ENCODE peak calls at places on chromosomes 3 and 15, in five cellular contexts. One of them, this sample, is unnamed. For H3K4me1 and H3K36me3, the result is how much of the 10 kb centered on the place peaks cover.

GRCh38 chr3:147513785-147514184 is 104.6 kb downstream of the ZIC1 start:
- DNase-seq in CD8-positive, alpha-beta T cell: no peak
- DNase-seq in lower lobe of right lung: no peak
- DNase-seq in IMR-90: no peak
- DNase-seq in aorta: no peak
- DNase-seq in this sample: no peak

GRCh38 chr3:197248341-197248740 is 50.1 kb downstream of the DLG1 start:
- DNase-seq in aorta: no peak
- DNase-seq in lower lobe of right lung: no peak
- DNase-seq in CD8-positive, alpha-beta T cell: no peak
- DNase-seq in IMR-90: no peak
- DNase-seq in this sample: no peak

GRCh38 chr15:75902129-75902557 is 1.5 kb upstream of the FBXO22 start:
- DNase-seq in IMR-90: no peak
- DNase-seq in lower lobe of right lung: no peak
- DNase-seq in CD8-positive, alpha-beta T cell: no peak
- DNase-seq in aorta: no peak
- DNase-seq in this sample: no peak

GRCh38 chr3:155352900-155353490 is 59.5 kb upstream of the STRIT1 start:
- DNase-seq in IMR-90: peak
- DNase-seq in CD8-positive, alpha-beta T cell: no peak
- DNase-seq in aorta: no peak
- DNase-seq in lower lobe of right lung: no peak
- DNase-seq in this sample: no peak

GRCh38 chr15:67082007-67082536 is 16.7 kb downstream of the SMAD3 start:
- DNase-seq in IMR-90: no peak
- DNase-seq in CD8-positive, alpha-beta T cell: no peak
- DNase-seq in aorta: peak
- DNase-seq in lower lobe of right lung: peak
- DNase-seq in this sample: no peak

GRCh38 chr3:58287354-58287753 is 18.7 kb upstream of the RPP14 start:
- DNase-seq in IMR-90: no peak
- DNase-seq in CD8-positive, alpha-beta T cell: no peak
- DNase-seq in lower lobe of right lung: no peak
- DNase-seq in aorta: no peak
- DNase-seq in this sample: no peak

GRCh38 chr3:27943106-27943505 is 221.0 kb upstream of the EOMES start:
- DNase-seq in IMR-90: no peak
- DNase-seq in lower lobe of right lung: no peak
- DNase-seq in CD8-positive, alpha-beta T cell: no peak
- DNase-seq in aorta: no peak
- DNase-seq in this sample: no peak

GRCh38 chr15:39860200-39860599 is 59.9 kb downstream of the GPR176 start:
- DNase-seq in CD8-positive, alpha-beta T cell: no peak
- DNase-seq in IMR-90: peak
- DNase-seq in lower lobe of right lung: no peak
- DNase-seq in aorta: no peak
- DNase-seq in this sample: peak

GRCh38 chr3:27581852-27582251 is 97.7 kb upstream of the SLC4A7 start:
- DNase-seq in aorta: no peak
- DNase-seq in CD8-positive, alpha-beta T cell: no peak
- DNase-seq in IMR-90: no peak
- DNase-seq in lower lobe of right lung: no peak
- DNase-seq in this sample: no peak

GRCh38 chr3:186316666-186317260 is 45.3 kb downstream of the DGKG start:
- DNase-seq in IMR-90: no peak
- DNase-seq in aorta: no peak
- DNase-seq in lower lobe of right lung: no peak
- DNase-seq in CD8-positive, alpha-beta T cell: no peak
- DNase-seq in this sample: no peak

GRCh38 chr3:187804120-187805106 is 59.1 kb upstream of the BCL6 start:
- DNase-seq in aorta: no peak
- DNase-seq in lower lobe of right lung: no peak
- DNase-seq in IMR-90: no peak
- DNase-seq in CD8-positive, alpha-beta T cell: no peak
- DNase-seq in this sample: no peak

GRCh38 chr15:80999623-81000036 is 1.1 kb upstream of the TLNRD1 start:
- DNase-seq in CD8-positive, alpha-beta T cell: no peak
- DNase-seq in lower lobe of right lung: peak
- DNase-seq in IMR-90: no peak
- DNase-seq in aorta: no peak
- DNase-seq in this sample: no peak

GRCh38 chr3:162629372-162629771 is 1132.8 kb downstream of the OTOL1 start:
- DNase-seq in aorta: no peak
- DNase-seq in IMR-90: no peak
- DNase-seq in CD8-positive, alpha-beta T cell: no peak
- DNase-seq in lower lobe of right lung: no peak
- DNase-seq in this sample: no peak

GRCh38 chr3:150933473-150934008 is 28.3 kb upstream of the MINDY4B start:
- DNase-seq in aorta: no peak
- DNase-seq in IMR-90: no peak
- DNase-seq in lower lobe of right lung: no peak
- DNase-seq in CD8-positive, alpha-beta T cell: no peak
- DNase-seq in this sample: no peak

GRCh38 chr3:189580190-189580589 is 51.0 kb upstream of the TP63 start:
- DNase-seq in IMR-90: no peak
- DNase-seq in CD8-positive, alpha-beta T cell: no peak
- DNase-seq in aorta: no peak
- DNase-seq in lower lobe of right lung: no peak
- DNase-seq in this sample: no peak

GRCh38 chr15:68365140-68365745 is 66.7 kb downstream of the ITGA11 start:
- DNase-seq in lower lobe of right lung: no peak
- DNase-seq in CD8-positive, alpha-beta T cell: no peak
- DNase-seq in aorta: no peak
- DNase-seq in IMR-90: no peak
- DNase-seq in this sample: no peak

GRCh38 chr3:94269763-94270162 is 206.9 kb downstream of the NSUN3 start:
- DNase-seq in lower lobe of right lung: no peak
- DNase-seq in CD8-positive, alpha-beta T cell: no peak
- DNase-seq in aorta: no peak
- DNase-seq in IMR-90: no peak
- DNase-seq in this sample: no peak

GRCh38 chr3:147424325-147424910 is 15.3 kb downstream of the ZIC1 start:
- DNase-seq in lower lobe of right lung: no peak
- DNase-seq in IMR-90: no peak
- DNase-seq in CD8-positive, alpha-beta T cell: no peak
- DNase-seq in aorta: no peak
- DNase-seq in this sample: no peak

DNA sequence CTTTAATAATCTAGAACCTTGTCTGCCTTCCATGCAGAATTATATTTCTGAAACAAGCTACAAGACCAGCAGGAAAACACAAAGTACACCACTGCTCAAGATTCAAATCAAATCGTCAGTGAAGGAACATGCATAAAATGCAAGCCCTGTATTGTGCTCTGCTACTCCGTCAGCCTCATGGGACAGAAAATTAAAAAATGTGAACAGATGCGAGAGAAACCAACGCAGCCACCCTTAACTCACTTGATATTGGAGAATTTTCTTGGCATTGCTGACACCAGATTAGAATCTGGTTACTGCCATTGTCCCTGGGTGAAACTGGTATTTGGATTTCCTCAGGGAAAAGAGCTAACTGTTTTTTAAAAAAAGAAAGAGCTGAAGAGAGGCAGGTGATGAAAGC is 23.6 kb downstream of the ANXA2 start:
- DNase-seq in CD8-positive, alpha-beta T cell: no peak
- DNase-seq in lower lobe of right lung: no peak
- DNase-seq in IMR-90: no peak
- DNase-seq in aorta: no peak
- DNase-seq in this sample: no peak
- H3K4me1 ChIP-seq in CD8-positive, alpha-beta T cell: under half
- H3K4me1 ChIP-seq in lower lobe of right lung: half or more
- H3K4me1 ChIP-seq in IMR-90: under half
- H3K4me1 ChIP-seq in aorta: under half
- H3K4me1 ChIP-seq in this sample: under half

DNA sequence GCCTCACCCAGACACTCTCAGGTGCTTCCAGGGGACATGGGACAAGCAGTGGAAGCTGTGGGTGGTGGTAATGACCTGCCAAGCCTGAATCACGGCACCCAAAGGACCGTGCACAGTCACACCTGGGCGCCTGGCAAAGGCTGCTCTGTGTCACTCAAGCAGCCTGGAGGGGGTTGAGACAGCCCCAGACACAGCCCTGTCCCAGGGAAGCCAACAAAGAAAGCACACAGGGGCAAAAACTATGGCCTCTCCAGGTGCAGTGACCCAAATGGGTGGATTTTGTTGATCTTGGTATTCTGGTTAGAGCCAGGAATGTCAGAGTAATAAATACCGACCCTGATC is 15.0 kb upstream of the OCA2 start:
- DNase-seq in IMR-90: no peak
- DNase-seq in lower lobe of right lung: no peak
- DNase-seq in aorta: no peak
- DNase-seq in CD8-positive, alpha-beta T cell: no peak
- DNase-seq in this sample: peak
- H3K36me3 ChIP-seq in IMR-90: under half
- H3K36me3 ChIP-seq in lower lobe of right lung: half or more
- H3K36me3 ChIP-seq in aorta: under half
- H3K36me3 ChIP-seq in CD8-positive, alpha-beta T cell: under half
- H3K36me3 ChIP-seq in this sample: under half

DNA sequence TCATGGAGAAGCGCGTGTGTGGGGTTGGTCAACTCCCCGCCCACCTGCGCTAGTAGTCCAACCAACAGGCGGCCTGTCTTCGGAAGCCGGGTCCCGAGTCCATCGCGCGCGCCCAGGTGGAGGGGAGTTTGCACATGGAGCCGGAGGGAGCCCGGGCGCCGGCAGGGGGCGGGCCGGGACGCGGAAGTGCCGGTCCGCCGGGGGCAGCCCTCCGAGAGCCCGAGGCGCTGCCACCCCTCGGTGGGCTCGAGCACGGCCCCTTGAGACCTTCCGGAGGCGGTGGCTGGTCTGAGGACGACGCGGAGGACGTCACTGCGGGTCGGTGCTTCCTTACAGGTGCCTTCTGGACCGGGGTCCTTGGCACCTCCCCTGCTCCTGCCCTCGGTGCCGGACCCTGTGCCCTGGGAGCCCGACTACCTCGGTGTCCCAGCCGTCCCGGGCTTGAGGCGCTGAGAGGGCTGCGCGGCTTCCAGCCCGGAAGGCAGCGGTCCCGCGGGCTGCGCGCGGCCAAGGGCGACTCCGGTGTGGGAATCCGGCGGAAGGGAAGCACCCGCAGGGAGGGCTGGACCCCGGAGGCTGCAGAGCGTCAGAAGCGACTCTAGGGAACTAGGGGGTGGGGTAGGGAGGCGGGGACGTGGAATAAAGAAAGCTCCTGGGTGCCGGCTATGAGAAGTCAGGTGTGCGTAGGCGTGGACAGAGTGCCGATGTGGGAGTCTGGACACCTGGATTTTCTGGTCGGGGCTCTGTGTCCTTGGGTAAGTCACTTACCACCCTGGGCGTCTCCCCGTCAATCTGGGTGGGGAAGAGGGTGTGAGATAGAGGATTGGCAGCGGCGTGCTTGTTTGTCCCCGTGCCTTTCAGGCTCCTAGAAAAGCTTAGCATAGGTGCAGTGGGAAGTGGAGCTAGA is 212.3 kb downstream of the FGF12 start:
- DNase-seq in IMR-90: no peak
- DNase-seq in CD8-positive, alpha-beta T cell: no peak
- DNase-seq in aorta: no peak
- DNase-seq in lower lobe of right lung: peak
- DNase-seq in this sample: no peak
- H3K4me1 ChIP-seq in IMR-90: under half
- H3K4me1 ChIP-seq in CD8-positive, alpha-beta T cell: under half
- H3K4me1 ChIP-seq in aorta: under half
- H3K4me1 ChIP-seq in lower lobe of right lung: under half
- H3K4me1 ChIP-seq in this sample: under half

DNA sequence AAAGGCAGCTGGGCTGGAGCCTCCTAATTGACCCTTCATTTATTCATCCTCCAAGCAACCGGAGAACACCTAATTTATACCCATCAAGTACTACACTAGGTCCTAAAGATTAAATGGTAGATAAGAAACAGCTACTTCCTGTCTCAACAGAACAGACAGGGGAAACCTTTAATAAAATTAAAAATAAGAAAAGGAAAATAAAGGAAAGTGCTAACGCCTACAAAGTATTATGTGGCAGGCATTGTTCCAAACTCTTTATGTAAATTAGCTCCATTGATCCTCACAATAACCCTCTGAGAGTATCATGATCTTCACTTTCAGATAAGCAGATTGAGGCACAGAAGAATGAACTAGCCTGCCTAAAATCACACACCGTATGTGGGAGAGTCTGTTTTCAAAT is 139.5 kb downstream of the CNTN6 start:
- DNase-seq in aorta: no peak
- DNase-seq in lower lobe of right lung: no peak
- DNase-seq in IMR-90: no peak
- DNase-seq in CD8-positive, alpha-beta T cell: no peak
- DNase-seq in this sample: no peak
- H3K36me3 ChIP-seq in aorta: under half
- H3K36me3 ChIP-seq in lower lobe of right lung: under half
- H3K36me3 ChIP-seq in IMR-90: under half
- H3K36me3 ChIP-seq in CD8-positive, alpha-beta T cell: under half
- H3K36me3 ChIP-seq in this sample: under half

GRCh38 chr3:171269557-171269956 is 190.6 kb downstream of the TNIK start:
- DNase-seq in lower lobe of right lung: no peak
- DNase-seq in CD8-positive, alpha-beta T cell: no peak
- DNase-seq in IMR-90: no peak
- DNase-seq in aorta: no peak
- DNase-seq in this sample: no peak

GRCh38 chr3:171264758-171265157 is 195.4 kb downstream of the TNIK start:
- DNase-seq in aorta: no peak
- DNase-seq in CD8-positive, alpha-beta T cell: no peak
- DNase-seq in lower lobe of right lung: no peak
- DNase-seq in IMR-90: no peak
- DNase-seq in this sample: no peak

GRCh38 chr3:171268677-171269076 is 191.5 kb downstream of the TNIK start:
- DNase-seq in aorta: no peak
- DNase-seq in CD8-positive, alpha-beta T cell: no peak
- DNase-seq in IMR-90: no peak
- DNase-seq in lower lobe of right lung: no peak
- DNase-seq in this sample: no peak

GRCh38 chr3:171266034-171266805 is 194.0 kb downstream of the TNIK start:
- DNase-seq in CD8-positive, alpha-beta T cell: no peak
- DNase-seq in aorta: no peak
- DNase-seq in IMR-90: peak
- DNase-seq in lower lobe of right lung: no peak
- DNase-seq in this sample: no peak

GRCh38 chr3:171267089-171267488 is 193.1 kb downstream of the TNIK start:
- DNase-seq in aorta: no peak
- DNase-seq in lower lobe of right lung: no peak
- DNase-seq in CD8-positive, alpha-beta T cell: no peak
- DNase-seq in IMR-90: no peak
- DNase-seq in this sample: no peak
- H3K4me1 ChIP-seq in aorta: under half
- H3K4me1 ChIP-seq in lower lobe of right lung: under half
- H3K4me1 ChIP-seq in CD8-positive, alpha-beta T cell: under half
- H3K4me1 ChIP-seq in IMR-90: under half
- H3K4me1 ChIP-seq in this sample: under half

GRCh38 chr3:53312832-53313231 is 34.5 kb downstream of the DCP1A start:
- DNase-seq in aorta: no peak
- DNase-seq in lower lobe of right lung: no peak
- DNase-seq in IMR-90: no peak
- DNase-seq in CD8-positive, alpha-beta T cell: no peak
- DNase-seq in this sample: no peak
- H3K36me3 ChIP-seq in aorta: under half
- H3K36me3 ChIP-seq in lower lobe of right lung: half or more
- H3K36me3 ChIP-seq in IMR-90: under half
- H3K36me3 ChIP-seq in CD8-positive, alpha-beta T cell: under half
- H3K36me3 ChIP-seq in this sample: under half

This sample was measured in right lobe of liver.